ENCODE peak calls at places on chromosome 11, in six cellular contexts. One of them, this sample, is unnamed.

GRCh38 chr11:69914286-69915150 is 95.3 kb upstream of the FGF3 start:
- DNase-seq in A549: no peak
- DNase-seq in SK-N-SH: no peak
- DNase-seq in IMR-90: no peak
- DNase-seq in K562: no peak
- DNase-seq in HepG2: no peak
- DNase-seq in this sample: no peak

GRCh38 chr11:61293869-61294716 is 1.0 kb downstream of the VWCE start:
- DNase-seq in A549: peak; percentile 33
- DNase-seq in SK-N-SH: peak; percentile 88
- DNase-seq in IMR-90: peak; percentile 48
- DNase-seq in K562: no peak
- DNase-seq in HepG2: peak; percentile 34
- DNase-seq in this sample: no peak

GRCh38 chr11:34534826-34535225 is 21.2 kb upstream of the ELF5 start:
- DNase-seq in A549: no peak
- DNase-seq in SK-N-SH: no peak
- DNase-seq in IMR-90: no peak
- DNase-seq in K562: no peak
- DNase-seq in HepG2: no peak
- DNase-seq in this sample: no peak

GRCh38 chr11:111361082-111361801 is 17.8 kb downstream of the POU2AF1 start:
- DNase-seq in A549: no peak
- DNase-seq in SK-N-SH: peak; percentile 53
- DNase-seq in IMR-90: no peak
- DNase-seq in K562: no peak
- DNase-seq in HepG2: no peak
- DNase-seq in this sample: no peak

GRCh38 chr11:16382638-16383380 is 26.5 kb upstream of the SOX6 start:
- DNase-seq in A549: no peak
- DNase-seq in SK-N-SH: no peak
- DNase-seq in IMR-90: peak; percentile 93
- DNase-seq in K562: peak; percentile 25
- DNase-seq in HepG2: no peak
- DNase-seq in this sample: no peak

GRCh38 chr11:80307676-80308075 is 866.8 kb upstream of the TENM4 start:
- DNase-seq in A549: no peak
- DNase-seq in SK-N-SH: no peak
- DNase-seq in IMR-90: no peak
- DNase-seq in K562: no peak
- DNase-seq in HepG2: no peak
- DNase-seq in this sample: no peak

GRCh38 chr11:93668171-93668570 is 6.7 kb downstream of the CEP295 start:
- DNase-seq in A549: no peak
- DNase-seq in SK-N-SH: no peak
- DNase-seq in IMR-90: peak; percentile 5
- DNase-seq in K562: no peak
- DNase-seq in HepG2: no peak
- DNase-seq in this sample: no peak

GRCh38 chr11:86459682-86460460 is 85.2 kb downstream of the CCDC81 start:
- DNase-seq in A549: peak; percentile 74
- DNase-seq in SK-N-SH: peak; percentile 14
- DNase-seq in IMR-90: peak; percentile 95
- DNase-seq in K562: no peak
- DNase-seq in HepG2: peak; percentile 49
- DNase-seq in this sample: no peak

GRCh38 chr11:117230286-117230961 is 1.4 kb downstream of the PCSK7 start:
- DNase-seq in A549: no peak
- DNase-seq in SK-N-SH: no peak
- DNase-seq in IMR-90: peak; percentile 51
- DNase-seq in K562: no peak
- DNase-seq in HepG2: no peak
- DNase-seq in this sample: peak; percentile 45

GRCh38 chr11:1296287-1296686 is 13.1 kb downstream of the TOLLIP start:
- DNase-seq in A549: no peak
- DNase-seq in SK-N-SH: no peak
- DNase-seq in IMR-90: no peak
- DNase-seq in K562: no peak
- DNase-seq in HepG2: no peak
- DNase-seq in this sample: no peak

GRCh38 chr11:9756461-9756860 is 92.6 kb downstream of the SWAP70 start:
- DNase-seq in A549: no peak
- DNase-seq in SK-N-SH: no peak
- DNase-seq in IMR-90: no peak
- DNase-seq in K562: no peak
- DNase-seq in HepG2: no peak
- DNase-seq in this sample: no peak

GRCh38 chr11:118892515-118892914 is 8.8 kb downstream of the CXCR5 start:
- DNase-seq in A549: no peak
- DNase-seq in SK-N-SH: no peak
- DNase-seq in IMR-90: no peak
- DNase-seq in K562: no peak
- DNase-seq in HepG2: no peak
- DNase-seq in this sample: no peak

GRCh38 chr11:111538407-111539114 is 2.0 kb upstream of the LAYN start:
- DNase-seq in A549: no peak
- DNase-seq in SK-N-SH: no peak
- DNase-seq in IMR-90: peak; percentile 43
- DNase-seq in K562: no peak
- DNase-seq in HepG2: peak; percentile 61
- DNase-seq in this sample: no peak

GRCh38 chr11:120536091-120536796 is 24.7 kb downstream of the GRIK4 start:
- DNase-seq in A549: no peak
- DNase-seq in SK-N-SH: no peak
- DNase-seq in IMR-90: no peak
- DNase-seq in K562: no peak
- DNase-seq in HepG2: no peak
- DNase-seq in this sample: no peak

GRCh38 chr11:43396617-43397016 is 37.9 kb downstream of the TTC17 start:
- DNase-seq in A549: no peak
- DNase-seq in SK-N-SH: no peak
- DNase-seq in IMR-90: no peak
- DNase-seq in K562: no peak
- DNase-seq in HepG2: no peak
- DNase-seq in this sample: no peak

DNA sequence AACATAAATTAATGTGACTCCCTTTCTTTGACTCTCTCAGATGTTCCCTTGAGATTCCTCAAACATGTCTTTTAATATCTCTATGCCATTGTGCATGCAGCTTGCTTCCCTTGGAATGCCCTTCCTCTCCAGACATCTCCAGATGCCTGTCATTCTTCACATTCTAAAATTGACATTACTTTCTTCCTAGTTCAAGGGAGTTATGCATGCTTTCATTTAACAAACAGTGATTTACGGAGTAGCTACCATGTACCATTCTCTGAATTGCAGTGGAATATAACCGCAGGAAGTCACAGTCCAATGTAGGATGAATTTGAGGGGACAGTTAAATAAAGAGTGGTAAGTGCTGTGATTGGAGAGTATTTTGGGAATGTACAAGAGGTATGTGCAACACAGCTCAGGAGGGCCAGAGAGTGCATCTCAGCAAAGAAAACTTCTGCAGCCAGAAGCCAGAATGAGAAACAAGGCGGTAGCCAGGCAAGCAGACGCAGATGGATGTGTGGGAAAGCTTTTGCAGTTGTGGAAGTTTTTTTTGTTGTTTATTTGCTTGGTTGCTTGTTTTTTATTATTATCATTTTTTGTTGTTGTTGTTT is 18.7 kb downstream of the MMP10 start:
- DNase-seq in A549: no peak
- DNase-seq in SK-N-SH: no peak
- DNase-seq in IMR-90: no peak
- DNase-seq in K562: no peak
- DNase-seq in HepG2: no peak
- DNase-seq in this sample: no peak
- TF ChIP-seq SMC3 in A549: no peak
- TF ChIP-seq SMC3 in SK-N-SH: no peak
- TF ChIP-seq SMC3 in IMR-90: no peak
- TF ChIP-seq SMC3 in K562: no peak
- TF ChIP-seq SMC3 in HepG2: no peak
- TF ChIP-seq SMC3 in this sample: no peak

GRCh38 chr11:76491644-76492043 is 46.8 kb downstream of the EMSY start:
- DNase-seq in A549: peak; percentile 6
- DNase-seq in SK-N-SH: no peak
- DNase-seq in IMR-90: no peak
- DNase-seq in K562: no peak
- DNase-seq in HepG2: no peak
- DNase-seq in this sample: no peak

GRCh38 chr11:76495017-76495416 is 50.2 kb downstream of the EMSY start:
- DNase-seq in A549: no peak
- DNase-seq in SK-N-SH: no peak
- DNase-seq in IMR-90: no peak
- DNase-seq in K562: no peak
- DNase-seq in HepG2: no peak
- DNase-seq in this sample: no peak

GRCh38 chr11:76493626-76494539 is 49.1 kb downstream of the EMSY start:
- DNase-seq in A549: no peak
- DNase-seq in SK-N-SH: no peak
- DNase-seq in IMR-90: no peak
- DNase-seq in K562: no peak
- DNase-seq in HepG2: no peak
- DNase-seq in this sample: no peak

GRCh38 chr11:76493040-76493439 is 48.2 kb downstream of the EMSY start:
- DNase-seq in A549: no peak
- DNase-seq in SK-N-SH: no peak
- DNase-seq in IMR-90: no peak
- DNase-seq in K562: no peak
- DNase-seq in HepG2: no peak
- DNase-seq in this sample: no peak

GRCh38 chr11:76496174-76496573 is 51.4 kb downstream of the EMSY start:
- DNase-seq in A549: no peak
- DNase-seq in SK-N-SH: no peak
- DNase-seq in IMR-90: no peak
- DNase-seq in K562: no peak
- DNase-seq in HepG2: no peak
- DNase-seq in this sample: no peak
- TF ChIP-seq SMC3 in A549: no peak
- TF ChIP-seq SMC3 in SK-N-SH: no peak
- TF ChIP-seq SMC3 in IMR-90: no peak
- TF ChIP-seq SMC3 in K562: no peak
- TF ChIP-seq SMC3 in HepG2: no peak
- TF ChIP-seq SMC3 in this sample: no peak

GRCh38 chr11:38460901-38461300 is 1862.9 kb upstream of the RAG2 start:
- DNase-seq in A549: no peak
- DNase-seq in SK-N-SH: no peak
- DNase-seq in IMR-90: peak; percentile 41
- DNase-seq in K562: no peak
- DNase-seq in HepG2: no peak
- DNase-seq in this sample: no peak
- TF ChIP-seq SMC3 in A549: no peak
- TF ChIP-seq SMC3 in SK-N-SH: no peak
- TF ChIP-seq SMC3 in IMR-90: no peak
- TF ChIP-seq SMC3 in K562: no peak
- TF ChIP-seq SMC3 in HepG2: no peak
- TF ChIP-seq SMC3 in this sample: no peak

DNA sequence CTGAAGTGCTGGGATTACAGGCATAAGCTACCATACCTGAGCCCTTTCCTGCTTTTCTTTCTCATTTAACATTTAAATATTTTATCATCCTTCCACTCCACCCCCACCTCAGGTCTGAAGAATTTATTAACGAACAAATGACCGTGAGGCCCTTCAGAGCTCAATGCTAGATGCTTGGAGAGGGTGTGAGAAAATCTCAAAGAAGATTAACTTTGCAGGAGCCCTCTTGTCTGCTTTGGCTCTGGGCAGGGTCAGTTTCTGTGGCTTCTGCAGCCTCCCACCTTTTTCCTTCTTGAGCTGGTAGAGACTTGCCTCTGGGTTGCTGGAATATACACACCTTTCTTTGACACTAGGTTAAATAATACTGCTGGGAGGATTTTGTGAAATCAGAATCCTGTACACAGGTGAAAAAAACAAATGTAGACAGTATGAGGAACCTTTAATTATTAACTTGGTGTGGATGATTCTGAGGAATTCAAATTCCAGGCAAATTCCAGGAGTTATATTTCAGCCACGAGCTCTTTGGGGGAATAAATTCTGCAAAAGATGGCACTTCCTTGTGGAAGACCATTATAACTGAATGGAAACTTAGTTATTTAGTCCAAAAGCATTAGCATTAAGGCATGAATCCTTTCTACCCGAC is 3.4 kb upstream of the ZBTB44 start:
- DNase-seq in A549: no peak
- DNase-seq in SK-N-SH: no peak
- DNase-seq in IMR-90: no peak
- DNase-seq in K562: no peak
- DNase-seq in HepG2: peak; percentile 41
- DNase-seq in this sample: no peak
- TF ChIP-seq SMC3 in A549: no peak
- TF ChIP-seq SMC3 in SK-N-SH: no peak
- TF ChIP-seq SMC3 in IMR-90: no peak
- TF ChIP-seq SMC3 in K562: no peak
- TF ChIP-seq SMC3 in HepG2: no peak
- TF ChIP-seq SMC3 in this sample: no peak

GRCh38 chr11:126232683-126233082 is 21.1 kb downstream of the FAM118B start:
- DNase-seq in A549: no peak
- DNase-seq in SK-N-SH: no peak
- DNase-seq in IMR-90: no peak
- DNase-seq in K562: no peak
- DNase-seq in HepG2: no peak
- DNase-seq in this sample: no peak

GRCh38 chr11:126231725-126232459 is 20.3 kb downstream of the FAM118B start:
- DNase-seq in A549: no peak
- DNase-seq in SK-N-SH: no peak
- DNase-seq in IMR-90: peak; percentile 66
- DNase-seq in K562: no peak
- DNase-seq in HepG2: no peak
- DNase-seq in this sample: no peak

GRCh38 chr11:126226334-126227084 is 14.9 kb downstream of the FAM118B start:
- DNase-seq in A549: no peak
- DNase-seq in SK-N-SH: no peak
- DNase-seq in IMR-90: no peak
- DNase-seq in K562: no peak
- DNase-seq in HepG2: no peak
- DNase-seq in this sample: no peak

GRCh38 chr11:126233391-126233790 is 21.8 kb downstream of the FAM118B start:
- DNase-seq in A549: no peak
- DNase-seq in SK-N-SH: no peak
- DNase-seq in IMR-90: peak; percentile 78
- DNase-seq in K562: no peak
- DNase-seq in HepG2: no peak
- DNase-seq in this sample: no peak

DNA sequence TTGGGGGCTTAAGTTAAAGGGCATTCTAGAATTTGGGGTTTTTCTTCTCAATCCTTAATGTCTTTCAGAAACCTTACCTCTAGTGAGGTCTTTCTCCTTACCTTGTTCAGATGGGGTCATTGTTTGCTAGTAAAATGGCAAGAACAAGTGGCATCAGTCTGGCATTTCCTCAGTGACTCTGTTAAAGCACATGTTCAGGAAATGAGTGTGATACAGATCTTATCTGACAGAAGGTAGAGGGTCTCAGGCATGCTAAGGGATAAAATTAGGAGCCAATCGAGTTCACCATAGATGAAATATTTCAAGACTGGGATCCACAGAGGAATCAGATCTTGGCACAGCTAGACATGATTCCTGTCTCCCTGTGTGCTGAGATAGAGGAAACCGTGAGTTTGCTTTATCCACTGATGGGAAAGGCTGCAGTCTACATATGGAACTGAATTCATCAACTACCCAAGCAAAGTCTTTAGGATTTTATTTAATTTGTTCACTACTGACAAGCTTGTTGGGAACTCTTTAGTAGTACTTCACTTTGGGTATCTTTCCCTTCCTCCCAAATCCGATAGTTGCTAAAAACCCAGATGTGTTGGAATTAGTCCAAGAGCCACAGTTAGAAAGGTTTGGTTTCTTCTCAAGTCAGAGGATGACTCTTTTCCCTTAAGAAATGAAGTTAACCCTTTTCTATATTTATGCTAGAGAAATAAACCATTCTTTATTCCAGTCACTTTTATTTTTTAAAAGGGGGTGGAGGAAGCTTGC is 18.4 kb downstream of the FAM118B start:
- DNase-seq in A549: no peak
- DNase-seq in SK-N-SH: peak; percentile 6
- DNase-seq in IMR-90: peak; percentile 65
- DNase-seq in K562: no peak
- DNase-seq in HepG2: no peak
- DNase-seq in this sample: no peak
- TF ChIP-seq SMC3 in A549: no peak
- TF ChIP-seq SMC3 in SK-N-SH: no peak
- TF ChIP-seq SMC3 in IMR-90: no peak
- TF ChIP-seq SMC3 in K562: no peak
- TF ChIP-seq SMC3 in HepG2: no peak
- TF ChIP-seq SMC3 in this sample: no peak